ENCODE peak calls at places on chromosomes 4 and X, in four cellular contexts. A is A549, B is SK-N-SH, L is tibial artery. F is an unnamed sample.

GRCh38 chr4:60805500-60806313 is 394.4 kb upstream of the ADGRL3 start:
- DNase-seq in A (no peak), B (peak), L (no peak), F (peak)

GRCh38 chr4:157220026-157220881 is at the start of gene GRIA2:
- DNase-seq in B (peak), A (peak), L (peak), F (peak)

GRCh38 chr4:86917212-86918039 is 17.4 kb upstream of the AFF1 start:
- DNase-seq in L (no peak), B (no peak), A (no peak), F (no peak)

GRCh38 chrX:39338583-39338982 is 537.3 kb downstream of the MID1IP1 start:
- DNase-seq in L (no peak), A (no peak), B (no peak), F (no peak)

GRCh38 chr4:37246891-37247290 is 2.3 kb downstream of the NWD2 start:
- DNase-seq in B (no peak), A (no peak), L (no peak), F (peak)

GRCh38 chr4:77734928-77735327 is 84.2 kb downstream of the CNOT6L start:
- DNase-seq in A (no peak), B (no peak), L (no peak), F (no peak)

GRCh38 chrX:153494541-153495361 is at the start of gene BGN:
- DNase-seq in L (peak), B (peak), A (peak), F (no peak)

GRCh38 chr4:78004270-78004669 is 52.9 kb upstream of the FRAS1 start:
- DNase-seq in B (no peak), L (no peak), A (no peak), F (no peak)

GRCh38 chrX:74527344-74527743 is 87.1 kb downstream of the RLIM start:
- DNase-seq in A (no peak), B (no peak), L (no peak), F (no peak)

GRCh38 chr4:99159699-99160098 is 15.6 kb upstream of the ADH4 start:
- DNase-seq in B (no peak), A (no peak), L (no peak), F (no peak)

GRCh38 chrX:47302396-47302795 is 68.0 kb upstream of the ZNF157 start:
- DNase-seq in L (no peak), A (no peak), B (no peak), F (no peak)

GRCh38 chr4:45350438-45350837 is 624.1 kb upstream of the GNPDA2 start:
- DNase-seq in L (no peak), B (no peak), A (no peak), F (no peak)

GRCh38 chrX:154059231-154059630 is 38.3 kb downstream of the MECP2 start:
- DNase-seq in B (no peak), L (no peak), A (no peak), F (no peak)

GRCh38 chr4:1417522-1418390 is 11.5 kb upstream of the NKX1-1 start:
- DNase-seq in L (peak), A (no peak), B (peak), F (no peak)

GRCh38 chrX:56763556-56764152 is 34.6 kb downstream of the NBDY start:
- DNase-seq in L (no peak), A (no peak), B (peak), F (no peak)

GRCh38 chrX:68808686-68809357 is 20.0 kb upstream of the EFNB1 start:
- DNase-seq in L (no peak), A (no peak), B (peak), F (no peak)

GRCh38 chr4:42149004-42149403 is 3.5 kb downstream of the BEND4 start:
- DNase-seq in B (peak), A (no peak), L (no peak), F (no peak)

GRCh38 chr4:42148453-42148852 is 4.0 kb downstream of the BEND4 start:
- DNase-seq in L (no peak), B (peak), A (no peak), F (no peak)

GRCh38 chr4:42150653-42151567 is 1.5 kb downstream of the BEND4 start:
- DNase-seq in L (no peak), B (peak), A (no peak), F (no peak)

GRCh38 chr4:42151568-42152506 is 618 bp downstream of the BEND4 start:
- DNase-seq in L (no peak), A (no peak), B (peak), F (no peak)

DNA sequence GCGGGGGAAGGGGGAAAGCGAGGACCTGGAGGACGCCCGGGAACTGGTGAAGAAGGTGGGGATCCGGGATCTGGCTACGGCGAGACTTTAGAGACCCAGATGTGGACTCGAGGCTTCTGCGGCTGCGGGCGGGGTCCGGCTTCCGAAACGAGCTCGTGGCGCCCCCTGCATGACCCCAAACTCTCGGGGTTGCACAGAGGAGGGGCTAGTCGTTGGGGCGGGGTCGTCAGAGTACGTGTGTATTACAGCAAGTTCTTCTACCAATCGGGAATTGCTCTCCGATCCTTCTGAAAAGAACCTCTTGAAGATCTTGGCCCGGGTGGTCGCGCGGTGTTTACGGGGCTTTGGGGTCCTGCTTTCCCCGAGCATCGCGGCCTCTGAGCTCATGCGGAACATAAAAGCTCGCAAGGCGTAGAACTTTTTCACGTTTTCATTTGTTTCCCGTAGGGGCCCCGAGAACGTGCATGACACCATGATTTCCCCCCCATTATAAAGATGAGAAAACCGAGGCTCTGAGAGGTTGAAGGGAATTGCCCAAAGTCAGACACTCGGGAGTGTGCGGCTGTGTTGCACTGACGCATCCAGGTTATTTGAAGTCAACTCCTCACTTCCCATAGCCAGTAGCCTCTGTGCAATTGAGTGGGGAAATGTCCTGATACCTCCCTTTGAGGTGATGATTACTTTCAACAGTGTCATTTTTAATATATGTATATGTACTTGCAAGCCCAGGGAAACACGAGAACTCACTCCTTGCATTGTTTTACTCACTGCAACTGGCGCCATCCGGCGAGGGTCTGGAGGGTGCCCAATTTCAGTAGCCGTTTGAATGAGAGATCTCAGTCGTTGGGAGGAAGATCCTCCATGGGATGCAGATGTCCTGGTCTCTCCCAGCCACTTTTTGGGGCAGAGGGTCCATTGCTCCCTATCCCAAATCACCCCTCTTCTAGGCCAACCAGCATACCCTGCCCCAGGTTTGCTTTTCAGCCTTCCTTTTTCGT is at the start of gene BEND4:
- DNase-seq in B (peak), A (no peak), L (no peak), F (no peak)
- H3K4me3 ChIP-seq in B (peak), A (peak), L (peak), F (peak)

GRCh38 chr4:89289312-89289711 is 18.3 kb downstream of the GPRIN3 start:
- DNase-seq in A (no peak), B (no peak), L (no peak), F (no peak)

GRCh38 chr4:89288430-89288829 is 19.2 kb downstream of the GPRIN3 start:
- DNase-seq in L (no peak), A (no peak), B (no peak), F (no peak)

GRCh38 chr4:89293299-89293698 is 14.3 kb downstream of the GPRIN3 start:
- DNase-seq in L (no peak), B (no peak), A (no peak), F (no peak)

GRCh38 chr4:89287945-89288344 is 19.7 kb downstream of the GPRIN3 start:
- DNase-seq in B (no peak), L (no peak), A (no peak), F (no peak)

GRCh38 chr4:89290727-89291126 is 16.9 kb downstream of the GPRIN3 start:
- DNase-seq in L (no peak), B (no peak), A (no peak), F (no peak)
- TF ChIP-seq CTCF in L (no peak), B (no peak), A (no peak), F (no peak)

DNA sequence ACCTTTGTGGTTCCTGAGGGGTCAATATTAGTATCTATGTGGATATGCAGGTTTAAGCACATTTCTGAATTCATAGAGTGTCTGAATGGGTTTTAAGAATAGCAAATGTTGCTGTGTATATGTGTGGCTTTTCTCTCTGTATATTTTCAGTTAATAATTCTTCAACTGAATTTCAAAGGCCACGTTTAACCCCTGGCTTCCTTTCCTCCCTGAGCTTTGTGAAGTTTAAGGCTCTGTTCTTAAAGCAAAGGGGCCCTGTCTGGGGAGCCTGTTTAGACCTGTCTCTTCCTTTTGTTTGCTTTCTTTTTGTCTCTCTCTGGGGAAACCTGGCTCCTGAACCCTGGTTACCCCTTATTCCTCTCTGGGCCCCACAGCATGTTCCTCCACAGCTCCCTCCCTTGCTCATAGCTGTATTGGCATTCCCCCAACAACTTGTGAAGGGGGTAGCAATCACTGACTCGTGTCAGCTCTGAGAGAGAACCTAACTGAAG is 139.1 kb downstream of the COL4A6 start:
- DNase-seq in A (no peak), B (no peak), L (no peak), F (no peak)
- H3K4me3 ChIP-seq in A (no peak), B (no peak), L (no peak), F (no peak)

GRCh38 chr4:4524364-4524763 is 17.5 kb downstream of the STX18 start:
- DNase-seq in B (no peak), A (no peak), L (no peak), F (no peak)
- TF ChIP-seq CTCF in B (no peak), A (no peak), L (no peak), F (no peak)

GRCh38 chr4:14257903-14258302 is 630.4 kb upstream of the BOD1L1 start:
- DNase-seq in B (no peak), A (no peak), L (no peak), F (no peak)
- H3K4me3 ChIP-seq in B (no peak), A (no peak), L (no peak), F (no peak)

DNA sequence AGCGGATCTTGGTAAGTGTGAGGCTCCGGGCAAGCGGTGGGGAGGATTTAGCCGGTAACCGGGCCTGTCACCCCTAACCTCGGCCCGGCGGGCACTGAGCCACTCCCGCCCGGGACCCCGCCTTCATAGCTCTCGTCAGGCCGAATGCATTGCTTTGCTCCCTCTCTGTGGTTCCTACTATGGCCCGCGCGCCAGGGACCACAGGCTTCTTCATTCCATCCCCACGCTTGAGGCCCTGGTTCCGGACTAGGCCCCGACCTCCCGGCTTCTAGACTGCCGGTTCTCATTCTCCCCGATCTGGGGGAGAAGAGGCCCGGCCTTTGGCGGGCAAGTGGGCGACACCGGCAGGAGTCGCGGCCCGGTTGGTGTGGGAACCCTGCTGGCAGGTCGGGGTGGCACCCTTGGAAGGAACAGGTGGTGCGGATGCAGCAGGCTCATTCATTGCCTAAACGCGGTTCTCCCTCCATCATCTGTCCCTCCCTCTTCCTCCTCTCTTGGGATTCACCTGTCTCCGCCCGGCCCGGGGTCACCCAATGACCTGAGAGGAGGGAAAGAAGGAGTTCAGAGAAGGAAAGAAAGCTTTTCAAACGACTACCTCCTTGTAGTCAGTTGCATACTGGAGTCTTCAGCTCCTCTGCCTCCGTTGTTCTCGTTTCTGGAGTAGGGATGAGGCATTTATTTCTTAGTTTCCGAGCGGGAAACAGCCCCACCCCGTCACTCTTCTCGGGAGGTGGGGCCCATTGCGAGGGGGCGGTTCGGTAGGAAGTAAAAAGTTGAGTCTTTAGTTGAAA is at the start of gene NDUFC1:
- DNase-seq in A (peak), B (peak), L (peak), F (no peak)
- TF ChIP-seq CTCF in A (no peak), B (peak), L (peak), F (no peak)

DNA sequence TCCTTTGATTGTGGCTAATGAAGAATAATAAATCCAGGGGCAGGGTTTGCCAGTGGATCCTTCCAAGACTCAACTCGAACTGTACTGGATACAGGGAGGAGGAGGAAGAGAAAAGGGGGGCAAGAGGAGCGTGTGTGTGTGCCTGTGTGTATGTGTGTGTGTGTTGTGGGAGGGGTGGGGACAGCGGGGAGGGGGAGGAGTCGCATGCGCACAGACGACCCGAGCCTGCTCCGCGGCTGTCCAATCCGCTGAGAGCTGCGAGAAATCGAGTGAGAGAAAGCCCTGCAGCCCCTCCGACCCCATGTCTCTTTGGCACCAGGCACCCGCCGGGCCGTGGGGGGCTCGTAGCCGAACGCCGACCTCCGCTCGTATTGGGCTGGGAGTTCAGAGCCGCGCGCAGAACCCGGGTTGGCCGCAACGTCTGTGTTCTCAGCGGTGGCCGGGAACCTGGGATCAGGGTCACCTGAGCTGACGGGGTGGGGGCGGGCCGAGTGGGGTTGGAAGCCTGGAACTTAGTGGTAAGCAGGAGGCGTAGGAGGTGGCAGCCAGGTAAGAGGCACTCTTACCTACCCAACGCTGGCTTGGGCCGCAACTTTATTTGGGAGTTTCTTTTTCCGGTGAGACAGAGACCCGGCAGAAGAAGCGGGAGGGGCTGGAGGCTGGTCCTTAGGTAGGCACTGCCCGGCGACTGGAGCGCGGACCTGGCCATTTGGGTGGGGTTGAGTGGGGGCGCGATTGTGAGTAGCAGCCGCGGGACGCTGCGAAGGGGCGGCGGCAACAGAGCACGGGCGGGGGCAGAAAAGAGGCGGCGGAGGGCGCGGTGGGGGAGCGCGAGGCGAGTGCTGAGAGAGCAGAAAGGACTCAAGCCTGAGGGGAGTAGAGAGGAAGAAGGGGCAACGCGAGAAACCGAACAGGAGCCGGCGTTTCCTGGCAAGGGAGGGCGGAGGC is 566 bp upstream of the POU4F2 start:
- DNase-seq in L (no peak), B (peak), A (no peak), F (no peak)
- H3K4me3 ChIP-seq in L (no peak), B (peak), A (no peak), F (no peak)

F was measured in LNCaP clone FGC.